ENCODE peak calls at places on chromosomes 12 and 14, in four cellular contexts. L, W, I and Y are unnamed samples.

GRCh38 chr14:54556535-54556934 is 10.4 kb upstream of the SAMD4A start:
- DNase-seq in L (no peak), W (no peak), I (no peak), Y (no peak)

GRCh38 chr14:34075095-34075744 is 124.3 kb upstream of the EGLN3 start:
- DNase-seq in L (no peak), W (no peak), I (no peak), Y (no peak)

GRCh38 chr12:87094356-87094755 is 838.2 kb upstream of the MGAT4C start:
- DNase-seq in L (no peak), W (no peak), I (no peak), Y (no peak)

GRCh38 chr12:16568873-16569272 is 37.1 kb downstream of the LMO3 start:
- DNase-seq in L (no peak), W (peak), I (no peak), Y (no peak)

GRCh38 chr14:71932229-71932951 is at the start of gene RGS6:
- DNase-seq in L (peak), W (peak), I (peak), Y (peak)

GRCh38 chr14:68784298-68784910 is 8.5 kb downstream of the ZFP36L1 start:
- DNase-seq in L (no peak), W (peak), I (peak), Y (no peak)

GRCh38 chr14:101039031-101039754 is 135.7 kb upstream of the RTL1 start:
- DNase-seq in L (no peak), W (no peak), I (no peak), Y (no peak)

GRCh38 chr14:77376380-77376770 is 519 bp downstream of the TMED8 start:
- DNase-seq in L (peak), W (peak), I (no peak), Y (no peak)

GRCh38 chr12:99253068-99253467 is 394.5 kb upstream of the GARIN6 start:
- DNase-seq in L (peak), W (no peak), I (no peak), Y (no peak)

GRCh38 chr12:120721866-120722265 is 3.8 kb upstream of the ACADS start:
- DNase-seq in L (no peak), W (no peak), I (no peak), Y (no peak)

GRCh38 chr14:58488550-58488949 is 61.0 kb downstream of the KIAA0586 start:
- DNase-seq in L (no peak), W (peak), I (no peak), Y (no peak)

GRCh38 chr14:77864085-77864484 is 64.2 kb downstream of the ADCK1 start:
- DNase-seq in L (no peak), W (no peak), I (no peak), Y (no peak)

GRCh38 chr14:102162488-102162887 is 22.8 kb downstream of the WDR20 start:
- DNase-seq in L (no peak), W (no peak), I (no peak), Y (no peak)

GRCh38 chr12:58346032-58346632 is 404.8 kb downstream of the ATP23 start:
- DNase-seq in L (peak), W (peak), I (no peak), Y (no peak)

GRCh38 chr14:80927385-80927989 is 14.1 kb downstream of the CEP128 start:
- DNase-seq in L (no peak), W (no peak), I (no peak), Y (no peak)

GRCh38 chr12:86254399-86255107 is 1.6 kb downstream of the MGAT4C start:
- DNase-seq in L (no peak), W (no peak), I (no peak), Y (no peak)

GRCh38 chr14:102917469-102918211 is 4.8 kb upstream of the AMN start:
- DNase-seq in L (peak), W (peak), I (no peak), Y (no peak)

GRCh38 chr12:111788178-111788654 is 21.5 kb downstream of the ALDH2 start:
- DNase-seq in L (peak), W (peak), I (peak), Y (no peak)

GRCh38 chr12:473863-474577 is 14.3 kb downstream of the B4GALNT3 start:
- DNase-seq in L (peak), W (peak), I (no peak), Y (no peak)

GRCh38 chr12:94803939-94804338 is 153.6 kb upstream of the TMCC3 start:
- DNase-seq in L (no peak), W (no peak), I (no peak), Y (no peak)

GRCh38 chr12:109099426-109100020 is 2.1 kb downstream of the UNG start:
- DNase-seq in L (no peak), W (no peak), I (peak), Y (no peak)
- H3K4me3 ChIP-seq in L (peak), W (no peak), I (peak), Y (peak)

GRCh38 chr12:18589316-18589715 is 148.5 kb downstream of the PLCZ1 start:
- DNase-seq in L (no peak), W (peak), I (no peak), Y (no peak)
- TF ChIP-seq CTCF in L (peak), W (peak), I (no peak), Y (peak)

DNA sequence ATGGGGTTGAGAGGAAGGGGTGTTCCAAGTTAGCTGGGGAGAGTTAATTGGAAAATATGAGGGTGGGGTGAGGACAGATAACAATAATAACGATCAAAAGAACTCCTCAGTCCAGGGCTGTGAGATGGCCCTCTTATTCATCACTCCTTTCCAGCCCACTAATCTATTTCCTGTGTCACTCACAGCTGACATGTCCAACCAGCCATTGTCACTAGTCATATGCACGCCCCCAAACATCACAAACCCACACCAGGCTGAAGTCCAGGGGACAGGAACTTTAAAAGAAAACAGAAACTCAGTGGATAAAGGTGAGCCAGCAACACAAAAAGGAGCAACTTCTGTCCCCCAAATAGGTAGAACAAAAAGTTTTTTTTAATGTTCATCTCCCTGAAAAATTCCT is 910 bp downstream of the CALCOCO1 start:
- DNase-seq in L (no peak), W (peak), I (no peak), Y (no peak)
- H3K4me3 ChIP-seq in L (peak), W (peak), I (peak), Y (peak)

GRCh38 chr12:47026291-47026690 is 53.1 kb upstream of the PCED1B start:
- DNase-seq in L (no peak), W (no peak), I (no peak), Y (no peak)
- TF ChIP-seq CTCF in L (no peak), W (no peak), I (no peak), Y (no peak)